ENCODE peak calls at places on chromosomes 16 and 17, in nine cellular contexts. S is lung, A is heart left ventricle, H is left ventricle myocardium inferior, R is Panc1, D is transverse colon, Z is cardiac muscle cell, C is BJ, B is GM23338. E is an unnamed sample.
A peak's percentile ranks its signal among the peaks of the same experiment; 100 is the strongest.

GRCh38 chr17:66690166-66690565 is 144.8 kb upstream of the CACNG5 start:
- DNase-seq in R (no peak), C (no peak), H (no peak), D (no peak), S (no peak), B (no peak), Z (no peak), A (no peak), E (no peak)

GRCh38 chr17:17606416-17607000 is 15.0 kb upstream of the PEMT start:
- DNase-seq in H (no peak), A (no peak), R (no peak), B (no peak), S (no peak), D (no peak), C (no peak), Z (peak; percentile 39), E (peak; percentile 26)

GRCh38 chr17:37614391-37614790 is 5.2 kb upstream of the SYNRG start:
- DNase-seq in H (no peak), B (no peak), D (no peak), S (no peak), R (no peak), A (no peak), C (peak; percentile 29), Z (no peak), E (no peak)

GRCh38 chr16:83940630-83941378 is 12.2 kb upstream of the OSGIN1 start:
- DNase-seq in H (no peak), S (no peak), D (no peak), R (no peak), C (no peak), Z (no peak), A (no peak), B (peak; percentile 57), E (no peak)

GRCh38 chr17:4509923-4510614 is 11.4 kb downstream of the SPNS2 start:
- DNase-seq in C (no peak), S (no peak), A (peak; percentile 61), Z (no peak), B (no peak), D (no peak), H (peak; percentile 48), R (no peak), E (no peak)

GRCh38 chr17:38872671-38873385 is 3.0 kb downstream of the LASP1 start:
- DNase-seq in S (no peak), B (no peak), R (no peak), Z (no peak), H (no peak), A (no peak), D (peak; percentile 28), C (no peak), E (no peak)

GRCh38 chr17:48490391-48491026 is 40.3 kb downstream of the HOXB1 start:
- DNase-seq in D (no peak), B (no peak), R (no peak), S (no peak), H (no peak), A (no peak), C (no peak), Z (no peak), E (no peak)

GRCh38 chr16:24520983-24521382 is 18.4 kb upstream of the RBBP6 start:
- DNase-seq in R (no peak), C (no peak), A (no peak), S (no peak), D (no peak), B (no peak), Z (no peak), H (no peak), E (no peak)

GRCh38 chr16:79362312-79362970 is 238.1 kb downstream of the MAF start:
- DNase-seq in D (no peak), S (no peak), C (no peak), R (no peak), H (no peak), B (peak; percentile 23), Z (no peak), A (no peak), E (no peak)

GRCh38 chr16:2486645-2487516 is 12.0 kb downstream of the TBC1D24 start:
- DNase-seq in R (no peak), S (peak; percentile 64), B (no peak), C (no peak), D (peak; percentile 75), A (no peak), H (peak; percentile 56), Z (no peak), E (no peak)

GRCh38 chr17:73203788-73204479 is 11.1 kb downstream of the COG1 start:
- DNase-seq in H (no peak), D (no peak), A (no peak), R (no peak), B (no peak), C (no peak), Z (no peak), S (no peak), E (no peak)

GRCh38 chr16:77437859-77438258 is 3.0 kb upstream of the ADAMTS18 start:
- DNase-seq in Z (peak; percentile 25), R (no peak), S (no peak), H (no peak), B (peak; percentile 57), C (no peak), A (no peak), D (no peak), E (no peak)

GRCh38 chr16:88451586-88452484 is 1.2 kb upstream of the ZFPM1 start:
- DNase-seq in R (no peak), C (no peak), D (no peak), S (no peak), A (no peak), H (no peak), Z (no peak), B (no peak), E (no peak)

DNA sequence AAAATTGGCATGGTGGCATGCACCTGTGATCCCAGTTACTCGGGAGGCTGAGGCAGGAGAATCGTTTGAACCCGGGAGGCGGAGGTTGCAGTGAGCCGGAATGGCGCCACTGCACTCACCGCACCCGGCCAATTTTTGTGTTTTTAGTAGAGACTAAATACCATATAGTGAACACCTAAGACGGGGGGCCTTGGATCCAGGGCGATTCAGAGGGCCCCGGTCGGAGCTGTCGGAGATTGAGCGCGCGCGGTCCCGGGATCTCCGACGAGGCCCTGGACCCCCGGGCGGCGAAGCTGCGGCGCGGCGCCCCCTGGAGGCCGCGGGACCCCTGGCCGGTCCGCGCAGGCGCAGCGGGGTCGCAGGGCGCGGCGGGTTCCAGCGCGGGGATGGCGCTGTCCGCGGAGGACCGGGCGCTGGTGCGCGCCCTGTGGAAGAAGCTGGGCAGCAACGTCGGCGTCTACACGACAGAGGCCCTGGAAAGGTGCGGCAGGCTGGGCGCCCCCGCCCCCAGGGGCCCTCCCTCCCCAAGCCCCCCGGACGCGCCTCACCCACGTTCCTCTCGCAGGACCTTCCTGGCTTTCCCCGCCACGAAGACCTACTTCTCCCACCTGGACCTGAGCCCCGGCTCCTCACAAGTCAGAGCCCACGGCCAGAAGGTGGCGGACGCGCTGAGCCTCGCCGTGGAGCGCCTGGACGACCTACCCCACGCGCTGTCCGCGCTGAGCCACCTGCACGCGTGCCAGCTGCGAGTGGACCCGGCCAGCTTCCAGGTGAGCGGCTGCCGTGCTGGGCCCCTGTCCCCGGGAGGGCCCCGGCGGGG is at the start of gene HBQ1:
- DNase-seq in Z (peak; percentile 82), C (no peak), D (no peak), R (no peak), B (peak; percentile 71), S (no peak), A (peak; percentile 24), H (peak; percentile 17), E (no peak)
- TF ChIP-seq CTCF in Z (peak; percentile 45), C (peak; percentile 34), D (no peak), R (peak; percentile 95), B (peak; percentile 72), S (no peak), A (no peak), H (peak; percentile 60), E (peak; percentile 33)

DNA sequence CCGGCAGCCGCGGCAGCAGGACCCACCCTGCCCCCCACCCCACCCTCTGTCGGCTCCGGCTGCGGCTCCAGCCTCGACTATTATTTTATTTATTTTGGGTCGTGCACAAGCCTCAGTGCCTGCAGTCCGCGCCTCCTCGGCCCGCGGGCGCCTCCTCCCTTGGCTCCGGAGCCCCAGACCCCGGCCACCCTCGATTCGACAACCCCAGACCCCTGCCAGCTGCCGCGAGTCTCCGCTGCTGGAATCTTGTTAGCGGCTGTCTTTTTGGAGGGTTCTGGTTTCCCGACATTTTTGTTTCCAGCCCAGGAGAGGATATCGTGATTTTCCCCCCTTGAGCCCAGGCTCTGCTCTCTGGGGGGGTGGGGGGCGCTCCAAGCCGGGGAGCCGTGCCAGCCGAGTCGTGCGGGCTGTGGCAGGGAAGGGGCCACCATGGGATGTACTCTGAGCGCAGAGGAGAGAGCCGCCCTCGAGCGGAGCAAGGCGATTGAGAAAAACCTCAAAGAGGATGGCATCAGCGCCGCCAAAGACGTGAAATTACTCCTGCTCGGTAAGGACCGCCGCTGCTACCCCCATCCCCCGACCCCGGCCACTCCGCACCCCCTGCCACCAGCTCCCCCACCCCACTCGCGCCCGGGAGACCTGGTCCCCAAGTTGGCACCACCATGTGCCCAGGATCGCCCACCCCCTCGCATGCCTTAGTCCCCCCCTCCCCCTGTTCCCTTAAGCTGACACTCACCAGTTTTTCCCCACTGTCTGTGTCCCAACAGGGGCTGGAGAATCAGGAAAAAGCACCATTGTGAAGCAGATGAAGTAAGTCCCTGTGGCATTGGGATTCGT is 736 bp downstream of the GNAO1 start:
- DNase-seq in R (no peak), D (no peak), C (no peak), H (no peak), B (peak; percentile 32), S (no peak), Z (no peak), A (no peak), E (no peak)
- H3K4me3 ChIP-seq in R (peak overlapping the region; percentile 64), D (peak overlapping the region; percentile 48), C (peak overlapping the region; percentile 53), H (peak overlapping the region; percentile 86), B (peak overlapping the region; percentile 93), S (peak overlapping the region; percentile 70), Z (peak overlapping the region; percentile 49), A (peak overlapping the region; percentile 53), E (peak overlapping the region; percentile 35)

GRCh38 chr17:40726919-40727318 is 23.4 kb upstream of the KRT24 start:
- DNase-seq in H (no peak), B (peak; percentile 47), S (no peak), A (no peak), R (no peak), D (no peak), Z (no peak), C (no peak), E (no peak)
- TF ChIP-seq CTCF in H (peak; percentile 36), B (peak; percentile 47), S (peak; percentile 9), A (no peak), R (peak; percentile 38), D (no peak), Z (peak; percentile 25), C (peak; percentile 40), E (no peak)

GRCh38 chr16:11271610-11272009 is 1.8 kb downstream of the PRM3 start:
- DNase-seq in D (no peak), C (no peak), H (no peak), A (no peak), Z (no peak), S (no peak), B (no peak), R (no peak), E (no peak)

GRCh38 chr16:11265124-11265523 is 4.0 kb downstream of the TNP2 start:
- DNase-seq in D (no peak), A (no peak), S (no peak), R (no peak), C (no peak), Z (no peak), B (no peak), H (no peak), E (no peak)

GRCh38 chr16:11270602-11271162 is 1.6 kb upstream of the TNP2 start:
- DNase-seq in S (no peak), B (no peak), D (no peak), A (no peak), Z (no peak), C (no peak), R (no peak), H (no peak), E (no peak)

GRCh38 chr16:11272484-11272883 is 945 bp downstream of the PRM3 start:
- DNase-seq in A (no peak), B (no peak), D (no peak), R (no peak), S (no peak), C (no peak), H (no peak), Z (no peak), E (no peak)

GRCh38 chr16:11268921-11269375 is at the start of gene TNP2:
- DNase-seq in R (no peak), C (no peak), D (no peak), H (no peak), A (no peak), B (no peak), S (no peak), Z (no peak), E (no peak)
- H3K4me3 ChIP-seq in R (no peak within 1 kb of the TSS), C (no peak within 1 kb of the TSS), D (no peak within 1 kb of the TSS), H (no peak within 1 kb of the TSS), A (no peak within 1 kb of the TSS), B (no peak within 1 kb of the TSS), S (no peak within 1 kb of the TSS), Z (no peak within 1 kb of the TSS), E (no peak within 1 kb of the TSS)